ENCODE peak calls at places on chromosomes 12 and 14, in nine cellular contexts. G, M, L, S, P, U, Q, H and C are unnamed samples.

GRCh38 chr12:42172811-42173210 is 28.1 kb upstream of the GXYLT1 start:
- DNase-seq in G (no peak), M (no peak), L (no peak), S (no peak), P (no peak), U (no peak), Q (no peak), H (no peak), C (no peak)

GRCh38 chr12:27207626-27208413 is 36.3 kb upstream of the STK38L start:
- DNase-seq in G (peak; percentile 55), M (no peak), L (no peak), S (no peak), P (no peak), U (no peak), Q (no peak), H (no peak), C (no peak)

GRCh38 chr12:125136702-125137101 is 71.5 kb downstream of the AACS start:
- DNase-seq in G (no peak), M (no peak), L (no peak), S (no peak), P (no peak), U (no peak), Q (no peak), H (no peak), C (no peak)

GRCh38 chr14:77475432-77476115 is 17.7 kb downstream of the AHSA1 start:
- DNase-seq in G (no peak), M (no peak), L (no peak), S (no peak), P (no peak), U (no peak), Q (no peak), H (no peak), C (no peak)

GRCh38 chr12:12719496-12719895 is 2.3 kb downstream of the CDKN1B start:
- DNase-seq in G (peak; percentile 53), M (no peak), L (no peak), S (peak; percentile 68), P (no peak), U (no peak), Q (no peak), H (no peak), C (no peak)

GRCh38 chr14:55832122-55832911 is 252.3 kb downstream of the KTN1 start:
- DNase-seq in G (no peak), M (no peak), L (no peak), S (no peak), P (no peak), U (peak; percentile 37), Q (no peak), H (no peak), C (no peak)

GRCh38 chr14:75254901-75255300 is 23.7 kb upstream of the FOS start:
- DNase-seq in G (no peak), M (no peak), L (no peak), S (no peak), P (no peak), U (no peak), Q (peak; percentile 11), H (no peak), C (no peak)

GRCh38 chr14:64209428-64210165 is 84.6 kb downstream of the ESR2 start:
- DNase-seq in G (no peak), M (no peak), L (no peak), S (no peak), P (peak; percentile 32), U (peak; percentile 65), Q (no peak), H (no peak), C (no peak)

GRCh38 chr12:70242695-70243509 is at the start of gene CNOT2:
- DNase-seq in G (peak; percentile 83), M (peak; percentile 88), L (peak; percentile 61), S (peak; percentile 93), P (peak; percentile 93), U (peak; percentile 95), Q (peak; percentile 93), H (peak; percentile 90), C (peak; percentile 59)

GRCh38 chr14:105139831-105140239 is 28.7 kb downstream of the JAG2 start:
- DNase-seq in G (no peak), M (no peak), L (no peak), S (no peak), P (no peak), U (no peak), Q (no peak), H (no peak), C (no peak)

GRCh38 chr12:59040651-59041050 is 120.3 kb upstream of the LRIG3 start:
- DNase-seq in G (no peak), M (no peak), L (peak; percentile 60), S (peak; percentile 79), P (peak; percentile 71), U (peak; percentile 75), Q (peak; percentile 84), H (no peak), C (peak; percentile 49)

GRCh38 chr14:94412671-94413638 is 24.6 kb upstream of the SERPINA1 start:
- DNase-seq in G (no peak), M (peak; percentile 38), L (no peak), S (no peak), P (no peak), U (peak; percentile 35), Q (no peak), H (no peak), C (no peak)

GRCh38 chr12:29725587-29726320 is 58.0 kb downstream of the TMTC1 start:
- DNase-seq in G (no peak), M (no peak), L (no peak), S (peak; percentile 84), P (no peak), U (peak; percentile 99), Q (no peak), H (no peak), C (peak; percentile 64)

GRCh38 chr14:25150934-25151790 is 101.2 kb upstream of the STXBP6 start:
- DNase-seq in G (peak; percentile 45), M (no peak), L (peak; percentile 46), S (peak; percentile 43), P (peak; percentile 40), U (peak; percentile 75), Q (peak; percentile 63), H (no peak), C (peak; percentile 14)

GRCh38 chr14:25150401-25150800 is 100.5 kb upstream of the STXBP6 start:
- DNase-seq in G (no peak), M (no peak), L (no peak), S (no peak), P (peak; percentile 66), U (no peak), Q (no peak), H (no peak), C (no peak)
- TF ChIP-seq CTCF in G (no peak), M (no peak), L (no peak), S (no peak), P (no peak), U (no peak), Q (no peak), H (no peak), C (no peak)

DNA sequence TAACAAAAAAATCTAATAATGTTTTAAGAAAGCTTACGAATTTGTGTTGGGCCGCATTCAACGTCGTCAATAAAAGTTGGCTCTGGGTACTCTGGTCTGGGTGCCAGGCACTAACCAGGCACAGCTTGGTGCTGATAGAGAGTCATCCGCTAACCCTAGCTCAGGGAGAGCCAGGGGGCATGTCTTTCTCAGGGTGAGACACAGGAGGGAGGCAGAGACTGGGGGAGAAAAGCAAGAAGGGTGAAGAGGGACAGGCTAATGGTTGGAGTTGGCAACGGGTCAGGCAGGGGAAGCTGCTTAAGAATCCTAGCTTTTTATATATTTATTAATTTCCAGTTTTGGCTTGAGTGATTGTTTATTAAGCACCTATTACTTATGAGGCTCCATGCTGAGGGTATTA is 105.0 kb downstream of the CMKLR1 start:
- DNase-seq in G (no peak), M (no peak), L (peak; percentile 5), S (peak; percentile 3), P (no peak), U (peak; percentile 8), Q (no peak), H (no peak), C (no peak)
- TF ChIP-seq CTCF in G (peak; percentile 54), M (no peak), L (peak; percentile 53), S (no peak), P (no peak), U (no peak), Q (peak; percentile 16), H (no peak), C (peak; percentile 37)

GRCh38 chr14:51928568-51928967 is 60.8 kb upstream of the RTRAF start:
- DNase-seq in G (no peak), M (no peak), L (no peak), S (no peak), P (no peak), U (no peak), Q (no peak), H (no peak), C (no peak)

GRCh38 chr14:51931308-51931707 is 58.0 kb upstream of the RTRAF start:
- DNase-seq in G (no peak), M (no peak), L (no peak), S (no peak), P (no peak), U (no peak), Q (no peak), H (no peak), C (no peak)

GRCh38 chr14:51929920-51930682 is 59.2 kb upstream of the RTRAF start:
- DNase-seq in G (no peak), M (no peak), L (no peak), S (peak; percentile 29), P (no peak), U (no peak), Q (no peak), H (no peak), C (no peak)

GRCh38 chr14:51926449-51926848 is 62.9 kb upstream of the RTRAF start:
- DNase-seq in G (no peak), M (no peak), L (no peak), S (no peak), P (no peak), U (no peak), Q (no peak), H (no peak), C (no peak)

GRCh38 chr14:51929156-51929555 is 60.2 kb upstream of the RTRAF start:
- DNase-seq in G (no peak), M (no peak), L (no peak), S (no peak), P (no peak), U (peak; percentile 44), Q (no peak), H (no peak), C (no peak)
- TF ChIP-seq CTCF in G (no peak), M (no peak), L (no peak), S (no peak), P (no peak), U (no peak), Q (no peak), H (no peak), C (no peak)

GRCh38 chr12:130087222-130087621 is 75.0 kb upstream of the FZD10 start:
- DNase-seq in G (no peak), M (no peak), L (no peak), S (no peak), P (no peak), U (no peak), Q (no peak), H (no peak), C (no peak)

GRCh38 chr12:130086777-130087176 is 75.5 kb upstream of the FZD10 start:
- DNase-seq in G (no peak), M (no peak), L (no peak), S (no peak), P (no peak), U (no peak), Q (no peak), H (no peak), C (no peak)

GRCh38 chr12:130088509-130088908 is 73.8 kb upstream of the FZD10 start:
- DNase-seq in G (no peak), M (no peak), L (no peak), S (no peak), P (no peak), U (no peak), Q (no peak), H (no peak), C (no peak)

GRCh38 chr12:130086248-130086647 is 76.0 kb upstream of the FZD10 start:
- DNase-seq in G (no peak), M (no peak), L (no peak), S (no peak), P (no peak), U (no peak), Q (no peak), H (no peak), C (no peak)

GRCh38 chr12:130090564-130090963 is 71.7 kb upstream of the FZD10 start:
- DNase-seq in G (no peak), M (no peak), L (no peak), S (no peak), P (no peak), U (no peak), Q (no peak), H (no peak), C (no peak)
- TF ChIP-seq CTCF in G (no peak), M (no peak), L (no peak), S (no peak), P (no peak), U (no peak), Q (no peak), H (no peak), C (no peak)